ENCODE peak calls at places on chromosomes 7 and 10, in five cellular contexts. One of them, this sample, is unnamed.

GRCh38 chr7:146090023-146090645 is 26.5 kb upstream of the CNTNAP2 start:
- DNase-seq in IMR-90: no peak
- DNase-seq in A549: peak; percentile 6
- DNase-seq in testis: no peak
- DNase-seq in stomach: no peak
- DNase-seq in this sample: no peak

GRCh38 chr7:79308176-79308575 is 145.3 kb downstream of the MAGI2 start:
- DNase-seq in A549: peak; percentile 13
- DNase-seq in testis: no peak
- DNase-seq in IMR-90: no peak
- DNase-seq in stomach: no peak
- DNase-seq in this sample: no peak

GRCh38 chr7:13179011-13179574 is 491.7 kb downstream of the ARL4A start:
- DNase-seq in A549: no peak
- DNase-seq in stomach: no peak
- DNase-seq in IMR-90: peak; percentile 6
- DNase-seq in testis: no peak
- DNase-seq in this sample: no peak

GRCh38 chr7:106062006-106062405 is 50.1 kb downstream of the SYPL1 start:
- DNase-seq in stomach: no peak
- DNase-seq in testis: no peak
- DNase-seq in A549: no peak
- DNase-seq in IMR-90: no peak
- DNase-seq in this sample: no peak

GRCh38 chr7:40804477-40805215 is 669.8 kb downstream of the SUGCT start:
- DNase-seq in stomach: no peak
- DNase-seq in testis: no peak
- DNase-seq in IMR-90: no peak
- DNase-seq in A549: no peak
- DNase-seq in this sample: no peak

GRCh38 chr10:96842896-96843723 is 11.0 kb downstream of the LCOR start:
- DNase-seq in testis: no peak
- DNase-seq in A549: no peak
- DNase-seq in IMR-90: no peak
- DNase-seq in stomach: no peak
- DNase-seq in this sample: no peak

GRCh38 chr7:116670409-116671036 is 1.5 kb upstream of the MET start:
- DNase-seq in stomach: no peak
- DNase-seq in IMR-90: peak; percentile 26
- DNase-seq in A549: no peak
- DNase-seq in testis: no peak
- DNase-seq in this sample: no peak

GRCh38 chr10:123097039-123097438 is 38.7 kb upstream of the HMX3 start:
- DNase-seq in stomach: no peak
- DNase-seq in A549: no peak
- DNase-seq in IMR-90: no peak
- DNase-seq in testis: peak; percentile 35
- DNase-seq in this sample: no peak

GRCh38 chr7:49174396-49174795 is 250.0 kb downstream of the CDC14C start:
- DNase-seq in testis: no peak
- DNase-seq in stomach: no peak
- DNase-seq in A549: no peak
- DNase-seq in IMR-90: no peak
- DNase-seq in this sample: no peak

GRCh38 chr10:75437693-75438092 is 6.3 kb downstream of the LRMDA start:
- DNase-seq in A549: no peak
- DNase-seq in IMR-90: no peak
- DNase-seq in testis: no peak
- DNase-seq in stomach: no peak
- DNase-seq in this sample: no peak

GRCh38 chr10:78255796-78256638 is 222.4 kb downstream of the RPS24 start:
- DNase-seq in stomach: peak; percentile 30
- DNase-seq in A549: peak; percentile 90
- DNase-seq in IMR-90: peak; percentile 99
- DNase-seq in testis: peak; percentile 33
- DNase-seq in this sample: no peak

GRCh38 chr10:61621538-61622150 is 41.1 kb upstream of the CABCOCO1 start:
- DNase-seq in IMR-90: no peak
- DNase-seq in stomach: no peak
- DNase-seq in A549: no peak
- DNase-seq in testis: peak; percentile 32
- DNase-seq in this sample: no peak

GRCh38 chr7:1087952-1088920 is at the start of gene GPER1:
- DNase-seq in stomach: peak; percentile 88
- DNase-seq in A549: no peak
- DNase-seq in IMR-90: peak; percentile 24
- DNase-seq in testis: peak; percentile 34
- DNase-seq in this sample: peak; percentile 93

GRCh38 chr7:33243319-33243881 is 114.0 kb downstream of the BBS9 start:
- DNase-seq in A549: peak; percentile 36
- DNase-seq in testis: no peak
- DNase-seq in IMR-90: peak; percentile 70
- DNase-seq in stomach: no peak
- DNase-seq in this sample: no peak

GRCh38 chr7:30046127-30046774 is 18.0 kb downstream of the PLEKHA8 start:
- DNase-seq in stomach: no peak
- DNase-seq in A549: no peak
- DNase-seq in IMR-90: no peak
- DNase-seq in testis: no peak
- DNase-seq in this sample: no peak

GRCh38 chr10:71623098-71623985 is 96.2 kb downstream of the C10orf105 start:
- DNase-seq in IMR-90: peak; percentile 24
- DNase-seq in testis: peak; percentile 32
- DNase-seq in stomach: no peak
- DNase-seq in A549: peak; percentile 68
- DNase-seq in this sample: no peak

GRCh38 chr7:132548489-132549078 is 27.7 kb downstream of the PLXNA4 start:
- DNase-seq in testis: no peak
- DNase-seq in A549: no peak
- DNase-seq in IMR-90: peak; percentile 33
- DNase-seq in stomach: no peak
- DNase-seq in this sample: no peak

GRCh38 chr10:22628309-22628708 is 86.1 kb downstream of the PIP4K2A start:
- DNase-seq in IMR-90: no peak
- DNase-seq in stomach: no peak
- DNase-seq in testis: no peak
- DNase-seq in A549: no peak
- DNase-seq in this sample: no peak

GRCh38 chr7:100166317-100166940 is 2.0 kb downstream of the GAL3ST4 start:
- DNase-seq in IMR-90: no peak
- DNase-seq in testis: no peak
- DNase-seq in A549: no peak
- DNase-seq in stomach: no peak
- DNase-seq in this sample: no peak

GRCh38 chr10:74705361-74705980 is 120.9 kb upstream of the KAT6B start:
- DNase-seq in testis: no peak
- DNase-seq in A549: no peak
- DNase-seq in IMR-90: no peak
- DNase-seq in stomach: no peak
- DNase-seq in this sample: no peak

GRCh38 chr10:83373659-83374058 is 765.6 kb upstream of the GHITM start:
- DNase-seq in A549: no peak
- DNase-seq in testis: peak; percentile 56
- DNase-seq in IMR-90: no peak
- DNase-seq in stomach: no peak
- DNase-seq in this sample: no peak

GRCh38 chr10:37930423-37930822 is 46.0 kb downstream of the ZNF25 start:
- DNase-seq in A549: no peak
- DNase-seq in IMR-90: no peak
- DNase-seq in stomach: no peak
- DNase-seq in testis: no peak
- DNase-seq in this sample: no peak

GRCh38 chr7:85186083-85186520 is 754 bp downstream of the SEMA3D start:
- DNase-seq in testis: peak; percentile 55
- DNase-seq in A549: peak; percentile 11
- DNase-seq in stomach: peak; percentile 26
- DNase-seq in IMR-90: peak; percentile 49
- DNase-seq in this sample: no peak

GRCh38 chr10:75407716-75408511 is 6.3 kb upstream of the ZNF503 start:
- DNase-seq in testis: peak; percentile 57
- DNase-seq in A549: no peak
- DNase-seq in IMR-90: no peak
- DNase-seq in stomach: peak; percentile 55
- DNase-seq in this sample: no peak

GRCh38 chr10:117364121-117364960 is 10.9 kb downstream of the PDZD8 start:
- DNase-seq in stomach: no peak
- DNase-seq in IMR-90: peak; percentile 36
- DNase-seq in A549: no peak
- DNase-seq in testis: no peak
- DNase-seq in this sample: no peak
- H3K4me1 ChIP-seq in stomach: peaks cover 53% of the 10 kb centered on the region
- H3K4me1 ChIP-seq in IMR-90: no peaks in the 10 kb centered on the region
- H3K4me1 ChIP-seq in A549: peaks cover 86% of the 10 kb centered on the region
- H3K4me1 ChIP-seq in testis: no peaks in the 10 kb centered on the region
- H3K4me1 ChIP-seq in this sample: peaks cover 9% of the 10 kb centered on the region

GRCh38 chr10:125092564-125093031 is 67.8 kb downstream of the CTBP2 start:
- DNase-seq in testis: no peak
- DNase-seq in A549: no peak
- DNase-seq in IMR-90: no peak
- DNase-seq in stomach: peak; percentile 17
- DNase-seq in this sample: no peak
- H3K4me1 ChIP-seq in testis: peaks cover 24% of the 10 kb centered on the region
- H3K4me1 ChIP-seq in A549: peaks cover 22% of the 10 kb centered on the region
- H3K4me1 ChIP-seq in IMR-90: peaks cover 44% of the 10 kb centered on the region
- H3K4me1 ChIP-seq in stomach: peaks cover 27% of the 10 kb centered on the region
- H3K4me1 ChIP-seq in this sample: peaks cover 76% of the 10 kb centered on the region

GRCh38 chr10:28679941-28680752 is 2.8 kb downstream of the BAMBI start:
- DNase-seq in IMR-90: no peak
- DNase-seq in testis: peak; percentile 52
- DNase-seq in stomach: no peak
- DNase-seq in A549: no peak
- DNase-seq in this sample: no peak
- H3K4me1 ChIP-seq in IMR-90: peaks cover 6% of the 10 kb centered on the region
- H3K4me1 ChIP-seq in testis: peaks cover 4% of the 10 kb centered on the region
- H3K4me1 ChIP-seq in stomach: peaks cover 23% of the 10 kb centered on the region
- H3K4me1 ChIP-seq in A549: peaks cover 38% of the 10 kb centered on the region
- H3K4me1 ChIP-seq in this sample: peaks cover 23% of the 10 kb centered on the region

GRCh38 chr7:36209814-36210183 is 56.7 kb downstream of the EEPD1 start:
- DNase-seq in IMR-90: no peak
- DNase-seq in A549: no peak
- DNase-seq in stomach: no peak
- DNase-seq in testis: no peak
- DNase-seq in this sample: no peak

GRCh38 chr7:36207451-36208291 is 54.6 kb downstream of the EEPD1 start:
- DNase-seq in IMR-90: peak; percentile 96
- DNase-seq in stomach: peak; percentile 36
- DNase-seq in testis: peak; percentile 57
- DNase-seq in A549: peak; percentile 71
- DNase-seq in this sample: no peak

GRCh38 chr7:36208997-36209813 is 56.2 kb downstream of the EEPD1 start:
- DNase-seq in stomach: no peak
- DNase-seq in A549: no peak
- DNase-seq in testis: no peak
- DNase-seq in IMR-90: peak; percentile 62
- DNase-seq in this sample: no peak

GRCh38 chr7:36208406-36208805 is 55.4 kb downstream of the EEPD1 start:
- DNase-seq in testis: no peak
- DNase-seq in A549: no peak
- DNase-seq in IMR-90: peak; percentile 41
- DNase-seq in stomach: no peak
- DNase-seq in this sample: no peak

DNA sequence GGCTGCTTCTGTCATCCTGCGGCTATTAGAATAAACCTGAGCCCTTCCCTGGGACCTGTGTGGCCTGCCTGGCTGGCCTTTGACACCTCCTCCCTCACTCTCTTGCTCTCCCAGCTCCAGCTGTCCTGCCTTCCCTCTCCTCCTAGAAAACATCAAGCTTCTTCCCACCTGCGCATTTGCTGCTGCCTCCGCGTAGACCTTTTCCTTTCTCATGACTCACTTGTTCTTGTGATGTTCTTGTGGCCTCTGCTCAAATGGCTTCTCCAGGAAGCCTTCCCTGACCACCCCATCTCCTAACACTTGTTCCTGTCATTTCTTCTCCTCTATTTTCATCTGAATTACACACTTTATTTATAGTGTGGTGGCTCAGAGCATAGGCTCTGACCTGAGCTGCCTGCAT is 57.5 kb downstream of the EEPD1 start:
- DNase-seq in stomach: no peak
- DNase-seq in IMR-90: peak; percentile 54
- DNase-seq in testis: no peak
- DNase-seq in A549: no peak
- DNase-seq in this sample: no peak
- H3K4me1 ChIP-seq in stomach: peaks cover 25% of the 10 kb centered on the region
- H3K4me1 ChIP-seq in IMR-90: peaks cover 50% of the 10 kb centered on the region
- H3K4me1 ChIP-seq in testis: peaks cover 19% of the 10 kb centered on the region
- H3K4me1 ChIP-seq in A549: peaks cover 65% of the 10 kb centered on the region
- H3K4me1 ChIP-seq in this sample: peaks cover 91% of the 10 kb centered on the region

GRCh38 chr10:102651455-102652169 is 7.3 kb downstream of the TRIM8 start:
- DNase-seq in A549: no peak
- DNase-seq in IMR-90: no peak
- DNase-seq in testis: no peak
- DNase-seq in stomach: no peak
- DNase-seq in this sample: no peak
- H3K4me1 ChIP-seq in A549: peaks cover 23% of the 10 kb centered on the region
- H3K4me1 ChIP-seq in IMR-90: peaks cover 40% of the 10 kb centered on the region
- H3K4me1 ChIP-seq in testis: peaks cover 67% of the 10 kb centered on the region
- H3K4me1 ChIP-seq in stomach: peaks cover 89% of the 10 kb centered on the region
- H3K4me1 ChIP-seq in this sample: peaks cover 77% of the 10 kb centered on the region

GRCh38 chr10:93461807-93462178 is 20.3 kb downstream of the MYOF start:
- DNase-seq in stomach: peak; percentile 48
- DNase-seq in IMR-90: peak; percentile 51
- DNase-seq in A549: no peak
- DNase-seq in testis: no peak
- DNase-seq in this sample: no peak
- H3K4me1 ChIP-seq in stomach: peaks cover 60% of the 10 kb centered on the region
- H3K4me1 ChIP-seq in IMR-90: peaks cover 55% of the 10 kb centered on the region
- H3K4me1 ChIP-seq in A549: peaks cover 95% of the 10 kb centered on the region
- H3K4me1 ChIP-seq in testis: peaks cover 7% of the 10 kb centered on the region
- H3K4me1 ChIP-seq in this sample: peaks cover 56% of the 10 kb centered on the region

GRCh38 chr7:96679886-96680285 is 29.8 kb downstream of the SEM1 start:
- DNase-seq in IMR-90: no peak
- DNase-seq in A549: no peak
- DNase-seq in testis: no peak
- DNase-seq in stomach: no peak
- DNase-seq in this sample: no peak

GRCh38 chr7:96675548-96675947 is 34.1 kb downstream of the SEM1 start:
- DNase-seq in stomach: no peak
- DNase-seq in testis: no peak
- DNase-seq in A549: no peak
- DNase-seq in IMR-90: no peak
- DNase-seq in this sample: no peak

GRCh38 chr7:96671854-96672253 is 37.8 kb downstream of the SEM1 start:
- DNase-seq in stomach: no peak
- DNase-seq in A549: no peak
- DNase-seq in IMR-90: no peak
- DNase-seq in testis: no peak
- DNase-seq in this sample: no peak

GRCh38 chr7:96674565-96674964 is 35.1 kb downstream of the SEM1 start:
- DNase-seq in testis: no peak
- DNase-seq in A549: no peak
- DNase-seq in stomach: no peak
- DNase-seq in IMR-90: no peak
- DNase-seq in this sample: no peak

GRCh38 chr7:96676901-96677300 is 32.7 kb downstream of the SEM1 start:
- DNase-seq in testis: no peak
- DNase-seq in stomach: no peak
- DNase-seq in IMR-90: no peak
- DNase-seq in A549: no peak
- DNase-seq in this sample: no peak
- H3K4me1 ChIP-seq in testis: no peaks in the 10 kb centered on the region
- H3K4me1 ChIP-seq in stomach: no peaks in the 10 kb centered on the region
- H3K4me1 ChIP-seq in IMR-90: no peaks in the 10 kb centered on the region
- H3K4me1 ChIP-seq in A549: no peaks in the 10 kb centered on the region
- H3K4me1 ChIP-seq in this sample: no peaks in the 10 kb centered on the region

This sample was measured in esophagus muscularis mucosa.